ENCODE peak calls at places on chromosomes 3 and 15, in seven cellular contexts. T is SK-N-SH, C is K562, D is H1, F is HepG2, U is GM12878, Z is HCT116. W is an unnamed sample.
A peak's percentile ranks its signal among the peaks of the same experiment; 100 is the strongest.

GRCh38 chr3:78814893-78815562 is 952.8 kb downstream of the ROBO1 start:
- DNase-seq in D (no peak), F (no peak), T (no peak), U (no peak), Z (no peak), C (no peak), W (no peak)

GRCh38 chr3:167032267-167032876 is 347.7 kb downstream of the ZBBX start:
- DNase-seq in C (no peak), D (no peak), F (peak; percentile 57), T (peak; percentile 9), Z (peak; percentile 61), U (no peak), W (peak; percentile 90)

GRCh38 chr3:58647661-58648141 is 18.9 kb downstream of the FAM3D start:
- DNase-seq in C (no peak), Z (no peak), F (no peak), U (no peak), D (no peak), T (no peak), W (no peak)

GRCh38 chr3:144362126-144362525 is 390.5 kb downstream of the DIPK2A start:
- DNase-seq in U (no peak), Z (no peak), F (no peak), C (no peak), T (no peak), D (no peak), W (no peak)

GRCh38 chr15:29461877-29462276 is 192.3 kb upstream of the NSMCE3 start:
- DNase-seq in Z (no peak), C (no peak), D (no peak), F (no peak), U (no peak), T (no peak), W (no peak)

GRCh38 chr15:69561071-69561784 is 108.6 kb downstream of the RPLP1 start:
- DNase-seq in C (no peak), F (peak; percentile 80), D (no peak), Z (no peak), T (peak; percentile 56), U (no peak), W (peak; percentile 88)

GRCh38 chr15:68834356-68834755 is 13.7 kb upstream of the ANP32A start:
- DNase-seq in C (no peak), F (no peak), D (no peak), Z (no peak), U (no peak), T (no peak), W (no peak)

GRCh38 chr15:99976000-99976399 is 242.8 kb upstream of the LYSMD4 start:
- DNase-seq in C (no peak), D (no peak), Z (no peak), F (no peak), U (no peak), T (no peak), W (no peak)

GRCh38 chr3:146895026-146895749 is 290.0 kb upstream of the PLSCR5 start:
- DNase-seq in F (no peak), D (no peak), C (no peak), T (no peak), U (no peak), Z (no peak), W (no peak)

GRCh38 chr3:155096303-155097008 is 16.3 kb downstream of the MME start:
- DNase-seq in D (no peak), Z (no peak), F (no peak), U (no peak), T (no peak), C (no peak), W (no peak)

GRCh38 chr3:196524527-196524926 is 9.4 kb upstream of the SMCO1 start:
- DNase-seq in Z (no peak), C (peak; percentile 34), U (no peak), D (no peak), F (no peak), T (no peak), W (no peak)

GRCh38 chr3:149536429-149536828 is 61.9 kb downstream of the TM4SF4 start:
- DNase-seq in F (no peak), U (no peak), D (no peak), C (no peak), T (peak; percentile 27), Z (no peak), W (no peak)

GRCh38 chr15:47796339-47796738 is 79.0 kb downstream of the SEMA6D start:
- DNase-seq in T (no peak), D (no peak), C (no peak), U (no peak), Z (no peak), F (no peak), W (no peak)

GRCh38 chr3:46477145-46477544 is 12.4 kb upstream of the LTF start:
- DNase-seq in U (no peak), D (no peak), F (no peak), T (no peak), Z (no peak), C (no peak), W (no peak)

GRCh38 chr3:38460377-38461085 is 6.8 kb downstream of the ACVR2B start:
- DNase-seq in D (no peak), T (no peak), C (no peak), Z (no peak), F (no peak), U (no peak), W (no peak)

GRCh38 chr15:40217166-40217785 is 21.6 kb upstream of the PAK6 start:
- DNase-seq in T (peak; percentile 71), U (peak; percentile 26), D (no peak), Z (peak; percentile 68), C (peak; percentile 64), F (peak; percentile 69), W (peak; percentile 84)

GRCh38 chr3:146148468-146148931 is 12.5 kb downstream of the PLOD2 start:
- DNase-seq in F (no peak), U (no peak), C (no peak), Z (no peak), T (no peak), D (no peak), W (no peak)

GRCh38 chr15:53193149-53193548 is 403.0 kb upstream of the ONECUT1 start:
- DNase-seq in C (no peak), D (no peak), F (peak; percentile 37), T (no peak), U (no peak), Z (no peak), W (peak; percentile 42)

GRCh38 chr3:186107148-186108105 is 1.5 kb downstream of the ETV5 start:
- DNase-seq in U (no peak), F (peak; percentile 69), D (no peak), Z (peak; percentile 34), T (peak; percentile 73), C (peak; percentile 75), W (peak; percentile 93)

GRCh38 chr3:178474526-178474925 is 61.7 kb upstream of the KCNMB2 start:
- DNase-seq in C (no peak), T (no peak), U (no peak), F (no peak), Z (no peak), D (no peak), W (no peak)

GRCh38 chr15:40358492-40359353 is 704 bp downstream of the DISP2 start:
- DNase-seq in F (no peak), D (no peak), Z (no peak), U (no peak), T (peak; percentile 76), C (peak; percentile 52), W (no peak)

GRCh38 chr3:94990952-94991705 is 928.3 kb downstream of the NSUN3 start:
- DNase-seq in D (no peak), U (no peak), C (no peak), Z (no peak), F (no peak), T (no peak), W (no peak)

GRCh38 chr15:89642106-89642505 is 13.2 kb downstream of the KIF7 start:
- DNase-seq in F (no peak), C (no peak), Z (no peak), D (no peak), U (no peak), T (no peak), W (no peak)

GRCh38 chr15:34812369-34812768 is 17.0 kb upstream of the ACTC1 start:
- DNase-seq in C (no peak), Z (no peak), U (no peak), F (no peak), T (no peak), D (no peak), W (no peak)

GRCh38 chr3:120560304-120561250 is 35.6 kb upstream of the NDUFB4 start:
- DNase-seq in T (no peak), C (no peak), F (no peak), Z (no peak), U (no peak), D (no peak), W (no peak)

GRCh38 chr3:4736284-4736861 is 242.9 kb upstream of the BHLHE40 start:
- DNase-seq in Z (peak; percentile 44), C (no peak), D (no peak), F (no peak), U (no peak), T (no peak), W (no peak)
- TF ChIP-seq JUND in Z (no peak), C (no peak), D (no peak), F (no peak), U (no peak), T (no peak), W (no peak)

DNA sequence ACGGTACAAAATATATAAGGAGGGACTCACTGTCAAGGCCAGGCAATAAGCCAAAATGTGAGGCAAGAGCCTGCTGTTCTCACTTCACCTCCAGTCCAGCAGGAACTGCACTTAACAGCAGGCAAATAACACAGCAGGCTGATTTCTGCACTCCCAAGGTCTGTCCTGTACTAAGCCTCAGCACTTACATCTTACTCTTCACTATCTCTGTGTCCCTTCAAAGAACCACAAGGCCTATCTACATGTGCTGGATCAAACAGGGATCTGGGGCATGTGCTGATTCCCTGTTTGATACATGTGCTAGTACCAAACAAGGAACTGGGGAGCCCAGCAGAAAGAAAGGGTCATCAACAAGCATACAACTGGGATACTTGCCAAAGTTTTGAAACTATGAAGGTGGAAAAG is 22.2 kb downstream of the UACA start:
- DNase-seq in C (no peak), Z (peak; percentile 31), D (no peak), F (peak; percentile 55), U (no peak), T (no peak), W (peak; percentile 63)
- TF ChIP-seq JUND in C (no peak), Z (no peak), D (no peak), F (no peak), U (no peak), T (no peak), W (no peak)

DNA sequence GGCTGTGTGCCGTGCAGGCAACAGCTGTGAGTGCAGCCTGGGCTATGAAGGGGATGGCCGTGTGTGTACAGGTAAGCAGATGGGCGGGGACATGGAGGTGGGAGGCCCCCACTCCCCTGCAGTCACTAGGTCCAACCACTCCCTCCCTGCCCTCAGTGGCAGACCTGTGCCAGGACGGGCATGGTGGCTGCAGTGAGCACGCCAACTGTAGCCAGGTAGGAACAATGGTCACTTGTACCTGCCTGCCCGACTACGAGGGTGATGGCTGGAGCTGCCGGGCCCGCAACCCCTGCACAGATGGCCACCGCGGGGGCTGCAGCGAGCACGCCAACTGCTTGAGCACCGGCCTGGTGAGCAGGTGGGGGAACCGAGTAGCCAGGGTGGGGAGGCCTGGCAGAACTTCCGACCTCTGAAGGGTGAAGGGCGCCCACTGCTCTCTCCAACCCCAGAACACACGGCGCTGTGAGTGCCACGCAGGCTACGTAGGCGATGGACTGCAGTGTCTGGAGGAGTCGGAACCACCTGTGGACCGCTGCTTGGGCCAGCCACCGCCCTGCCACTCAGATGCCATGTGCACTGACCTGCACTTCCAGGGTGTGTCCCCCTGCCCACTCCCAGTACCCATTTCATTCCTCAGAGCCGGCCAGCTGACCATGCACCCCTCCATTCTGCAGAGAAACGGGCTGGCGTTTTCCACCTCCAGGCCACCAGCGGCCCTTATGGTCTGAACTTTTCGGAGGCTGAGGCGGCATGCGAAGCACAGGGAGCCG is 11.6 kb downstream of the NT5DC2 start:
- DNase-seq in C (no peak), D (no peak), Z (no peak), T (no peak), U (no peak), F (no peak), W (no peak)
- TF ChIP-seq JUND in C (no peak), D (no peak), Z (no peak), T (no peak), U (no peak), F (no peak), W (no peak)

GRCh38 chr15:62998262-62998909 is 44.2 kb upstream of the TPM1 start:
- DNase-seq in C (no peak), Z (no peak), T (no peak), D (no peak), F (peak; percentile 52), U (no peak), W (no peak)
- TF ChIP-seq JUND in C (no peak), Z (no peak), T (no peak), D (no peak), F (no peak), U (no peak), W (no peak)